ENCODE peak calls at places on chromosomes 12 and 14, in nine cellular contexts. Z is NCI-H1694 treated with DMSO at 0.1 percent for 48 hours; Q is SK-MEL-5; O is AML-193; G is amniotic stem cell; I is Ammon's horn; J is T-helper 17 cell; C is stimulated activated CD8-positive, alpha-beta memory T cell treated with anti-CD3 and anti-CD28 coated beads, Interleukin-4, amount 100 ng/mL, for 4 hours; E is neural crest cell. L is an unnamed sample.

GRCh38 chr12:28874758-28875157 is 274.3 kb upstream of the FAR2 start:
- DNase-seq in J (no peak), Z (no peak), C (no peak), I (no peak), E (no peak), O (no peak), G (no peak), Q (no peak), L (no peak)

GRCh38 chr12:12996235-12996634 is 3.8 kb downstream of the HEBP1 start:
- DNase-seq in G (no peak), O (no peak), C (no peak), Z (no peak), E (no peak), I (no peak), J (no peak), Q (no peak), L (no peak)

GRCh38 chr14:72839351-72839750 is 54.5 kb downstream of the DPF3 start:
- DNase-seq in G (no peak), O (no peak), I (no peak), E (no peak), Z (no peak), J (no peak), C (no peak), Q (no peak), L (no peak)

GRCh38 chr12:6632026-6632978 is 3.5 kb downstream of the LPAR5 start:
- DNase-seq in Q (no peak), C (no peak), I (peak; percentile 75), O (no peak), G (no peak), Z (peak; percentile 63), J (no peak), E (no peak), L (no peak)

GRCh38 chr12:93122089-93122488 is 193.0 kb upstream of the EEA1 start:
- DNase-seq in J (no peak), Z (no peak), Q (no peak), E (no peak), C (no peak), G (no peak), I (no peak), O (no peak), L (no peak)

GRCh38 chr14:102005336-102005735 is 41.0 kb downstream of the DYNC1H1 start:
- DNase-seq in C (no peak), J (no peak), G (no peak), Z (no peak), O (no peak), E (no peak), Q (no peak), I (no peak), L (no peak)

GRCh38 chr14:61678966-61679365 is 16.3 kb upstream of the HIF1A start:
- DNase-seq in C (no peak), E (no peak), G (no peak), O (no peak), Z (no peak), I (no peak), J (no peak), Q (peak; percentile 7), L (peak; percentile 64)

GRCh38 chr12:132158677-132159554 is 14.7 kb downstream of the NOC4L start:
- DNase-seq in O (no peak), G (no peak), J (peak; percentile 3), E (no peak), Z (no peak), C (no peak), I (no peak), Q (no peak), L (no peak)

GRCh38 chr14:94738786-94739185 is 31.1 kb downstream of the GSC start:
- DNase-seq in Z (no peak), E (no peak), Q (no peak), J (no peak), G (no peak), I (no peak), O (no peak), C (no peak), L (no peak)